ENCODE peak calls at places on chromosomes 11 and 22, in eight cellular contexts. C is nephron progenitor cell, S is EL, G is RPMI7951, D is cardiac muscle cell, E is coronary artery, O is activated B cell treated with CpG ODN at 0.5 μM for 24 hours, Y is renal cortical epithelial cell. W is an unnamed sample.

GRCh38 chr22:43404673-43405385 is 7.0 kb upstream of the MPPED1 start:
- DNase-seq in C (no peak), S (no peak), G (no peak), D (no peak), E (no peak), O (no peak), Y (no peak), W (no peak)

GRCh38 chr11:10725114-10725906 is 25.7 kb upstream of the CTR9 start:
- DNase-seq in C (no peak), S (peak; percentile 78), G (peak; percentile 96), D (no peak), E (no peak), O (no peak), Y (peak; percentile 92), W (no peak)

GRCh38 chr22:29093980-29094379 is 21.1 kb downstream of the KREMEN1 start:
- DNase-seq in C (no peak), S (no peak), G (no peak), D (no peak), E (no peak), O (no peak), Y (no peak), W (no peak)

GRCh38 chr11:45887587-45887986 is 2.1 kb downstream of the MAPK8IP1 start:
- DNase-seq in C (no peak), S (no peak), G (no peak), D (no peak), E (no peak), O (no peak), Y (no peak), W (no peak)

GRCh38 chr11:130299978-130300377 is 14.7 kb downstream of the ZBTB44 start:
- DNase-seq in C (no peak), S (no peak), G (no peak), D (no peak), E (no peak), O (no peak), Y (no peak), W (no peak)

GRCh38 chr11:116990061-116990473 is 108.2 kb downstream of the SIK3 start:
- DNase-seq in C (no peak), S (peak; percentile 84), G (peak; percentile 57), D (no peak), E (no peak), O (no peak), Y (peak; percentile 71), W (no peak)

GRCh38 chr11:72696866-72697428 is 22.7 kb upstream of the PDE2A start:
- DNase-seq in C (peak; percentile 68), S (peak; percentile 24), G (no peak), D (no peak), E (no peak), O (no peak), Y (no peak), W (peak; percentile 88)

GRCh38 chr11:6705905-6706535 is 22.9 kb upstream of the MRPL17 start:
- DNase-seq in C (peak; percentile 65), S (peak; percentile 53), G (peak; percentile 53), D (peak; percentile 69), E (no peak), O (no peak), Y (peak; percentile 53), W (peak; percentile 38)

GRCh38 chr11:72578541-72578940 is 95.7 kb downstream of the PDE2A start:
- DNase-seq in C (no peak), S (no peak), G (no peak), D (no peak), E (peak; percentile 63), O (no peak), Y (no peak), W (no peak)

GRCh38 chr11:2586793-2587131 is 113.0 kb downstream of the KCNQ1OT1 start:
- DNase-seq in C (peak; percentile 14), S (no peak), G (no peak), D (no peak), E (peak; percentile 65), O (no peak), Y (no peak), W (peak; percentile 17)

GRCh38 chr11:88051386-88051785 is 123.9 kb downstream of the RAB38 start:
- DNase-seq in C (no peak), S (peak; percentile 2), G (no peak), D (no peak), E (no peak), O (no peak), Y (peak; percentile 23), W (no peak)

GRCh38 chr11:33907419-33907818 is 15.5 kb upstream of the LMO2 start:
- DNase-seq in C (no peak), S (no peak), G (no peak), D (no peak), E (no peak), O (no peak), Y (no peak), W (no peak)

GRCh38 chr11:14125529-14125928 is 163.0 kb downstream of the SPON1 start:
- DNase-seq in C (no peak), S (no peak), G (no peak), D (no peak), E (no peak), O (no peak), Y (peak; percentile 52), W (no peak)

GRCh38 chr11:125517116-125517804 is 21.2 kb upstream of the FEZ1 start:
- DNase-seq in C (peak; percentile 73), S (peak; percentile 67), G (peak; percentile 90), D (peak; percentile 25), E (no peak), O (no peak), Y (peak; percentile 21), W (peak; percentile 95)

GRCh38 chr11:11335043-11335442 is 18.0 kb downstream of the CSNK2A3 start:
- DNase-seq in C (no peak), S (no peak), G (no peak), D (no peak), E (no peak), O (no peak), Y (no peak), W (no peak)

GRCh38 chr11:41334007-41334933 is 125.2 kb downstream of the LRRC4C start:
- DNase-seq in C (no peak), S (no peak), G (no peak), D (no peak), E (no peak), O (no peak), Y (no peak), W (no peak)

GRCh38 chr11:121550247-121551132 is 97.7 kb upstream of the SORL1-AS1 start:
- DNase-seq in C (no peak), S (no peak), G (no peak), D (no peak), E (no peak), O (no peak), Y (no peak), W (no peak)

GRCh38 chr11:62273789-62274275 is 3.9 kb downstream of the SCGB2A2 start:
- DNase-seq in C (no peak), S (no peak), G (no peak), D (no peak), E (no peak), O (no peak), Y (no peak), W (peak; percentile 35)

GRCh38 chr22:28328751-28329150 is 350.9 kb downstream of the TTC28 start:
- DNase-seq in C (no peak), S (no peak), G (no peak), D (no peak), E (no peak), O (no peak), Y (peak; percentile 52), W (no peak)

GRCh38 chr11:119350302-119350701 is 3.8 kb upstream of the MFRP start:
- DNase-seq in C (no peak), S (no peak), G (no peak), D (no peak), E (no peak), O (no peak), Y (no peak), W (peak; percentile 24)

GRCh38 chr22:41919357-41920224 is 4.7 kb upstream of the SHISA8 start:
- DNase-seq in C (peak; percentile 90), S (peak; percentile 45), G (peak; percentile 23), D (peak; percentile 75), E (no peak), O (peak; percentile 82), Y (peak; percentile 26), W (peak; percentile 93)

GRCh38 chr11:65918211-65919150 is at the start of gene C11orf68:
- DNase-seq in C (no peak), S (peak; percentile 48), G (peak; percentile 52), D (peak; percentile 63), E (no peak), O (no peak), Y (no peak), W (no peak)

GRCh38 chr11:82047200-82047599 is 686.5 kb downstream of the FAM181B start:
- DNase-seq in C (no peak), S (no peak), G (no peak), D (no peak), E (no peak), O (no peak), Y (no peak), W (no peak)

GRCh38 chr11:33704240-33705002 is 3.8 kb upstream of the C11orf91 start:
- DNase-seq in C (no peak), S (no peak), G (peak; percentile 50), D (no peak), E (no peak), O (no peak), Y (no peak), W (no peak)

GRCh38 chr11:32829157-32829679 is 509 bp upstream of the PRRG4 start:
- DNase-seq in C (no peak), S (no peak), G (peak; percentile 15), D (no peak), E (no peak), O (no peak), Y (peak; percentile 57), W (no peak)

GRCh38 chr11:93548679-93549319 is 5.6 kb upstream of the SMCO4 start:
- DNase-seq in C (no peak), S (no peak), G (no peak), D (no peak), E (no peak), O (no peak), Y (no peak), W (no peak)

GRCh38 chr11:11813288-11813962 is 28.3 kb upstream of the USP47 start:
- DNase-seq in C (no peak), S (peak; percentile 97), G (peak; percentile 78), D (no peak), E (peak; percentile 84), O (no peak), Y (peak; percentile 99), W (no peak)

GRCh38 chr11:101321222-101321621 is 191.6 kb upstream of the PGR start:
- DNase-seq in C (no peak), S (peak; percentile 1), G (no peak), D (no peak), E (no peak), O (no peak), Y (peak; percentile 4), W (peak; percentile 44)

GRCh38 chr22:36358533-36359171 is 29.1 kb downstream of the MYH9 start:
- DNase-seq in C (no peak), S (peak; percentile 76), G (peak; percentile 75), D (no peak), E (no peak), O (no peak), Y (no peak), W (no peak)

GRCh38 chr11:84673753-84674152 is 953.4 kb downstream of the DLG2 start:
- DNase-seq in C (no peak), S (peak; percentile 1), G (peak; percentile 7), D (no peak), E (no peak), O (no peak), Y (peak; percentile 77), W (peak; percentile 39)

GRCh38 chr11:73295259-73295995 is 12.6 kb upstream of the ARHGEF17 start:
- DNase-seq in C (peak; percentile 90), S (peak; percentile 93), G (peak; percentile 82), D (peak; percentile 83), E (no peak), O (peak; percentile 68), Y (peak; percentile 55), W (peak; percentile 84)

GRCh38 chr11:58028687-58029411 is 1.9 kb upstream of the OR6Q1 start:
- DNase-seq in C (no peak), S (no peak), G (no peak), D (no peak), E (no peak), O (no peak), Y (peak; percentile 97), W (no peak)

GRCh38 chr11:123308077-123308476 is 113.0 kb upstream of the CLMP start:
- DNase-seq in C (no peak), S (peak; percentile 65), G (peak; percentile 95), D (peak; percentile 87), E (no peak), O (no peak), Y (peak; percentile 28), W (no peak)

W was measured in H9.